ENCODE peak calls at places on chromosomes 4 and X, in six cellular contexts. B is activated T-cell treated with anti-CD3 and anti-CD28 coated beads for 24 hours, X is caudate nucleus, A is NCI-H1694 treated with DMSO at 0.1 percent for 48 hours, F is retina, S is iris pigment epithelial cell. W is an unnamed sample.

GRCh38 chrX:122582280-122582679 is 601.8 kb upstream of the GRIA3 start:
- DNase-seq in B (no peak), A (no peak), S (no peak), F (no peak), X (no peak), W (no peak)

GRCh38 chrX:46446727-46447378 is 98.4 kb downstream of the ZNF674 start:
- DNase-seq in F (peak; percentile 89), S (peak; percentile 48), X (peak; percentile 53), A (peak; percentile 59), B (peak; percentile 79), W (peak; percentile 84)

GRCh38 chr4:54566608-54567007 is 91.1 kb upstream of the KIT start:
- DNase-seq in X (no peak), A (no peak), F (no peak), B (no peak), S (no peak), W (no peak)

GRCh38 chr4:82770607-82771006 is 28.0 kb downstream of the SCD5 start:
- DNase-seq in S (no peak), F (no peak), A (no peak), B (no peak), X (peak; percentile 49), W (peak; percentile 57)

GRCh38 chr4:173529505-173530325 is at the start of gene HAND2:
- DNase-seq in S (peak; percentile 60), B (no peak), X (no peak), F (peak; percentile 83), A (no peak), W (no peak)

GRCh38 chr4:161554372-161554990 is 609.3 kb downstream of the FSTL5 start:
- DNase-seq in F (no peak), X (no peak), S (peak; percentile 81), B (no peak), A (no peak), W (no peak)

GRCh38 chrX:43744284-43744683 is 88.2 kb downstream of the MAOA start:
- DNase-seq in B (no peak), S (no peak), X (no peak), F (no peak), A (no peak), W (no peak)

GRCh38 chr4:10108818-10109783 is 7.5 kb downstream of the WDR1 start:
- DNase-seq in B (no peak), S (peak; percentile 64), X (no peak), F (no peak), A (no peak), W (no peak)

GRCh38 chr4:113756005-113756410 is 5.5 kb downstream of the CAMK2D start:
- DNase-seq in A (no peak), X (no peak), F (no peak), B (no peak), S (peak; percentile 72), W (no peak)

GRCh38 chr4:121306932-121307331 is 73.9 kb downstream of the QRFPR start:
- DNase-seq in A (no peak), B (no peak), S (no peak), X (no peak), F (no peak), W (no peak)

GRCh38 chr4:175412161-175412560 is 399.9 kb downstream of the GPM6A start:
- DNase-seq in S (peak; percentile 44), F (no peak), A (no peak), X (no peak), B (no peak), W (no peak)

GRCh38 chr4:41409095-41409494 is 128.9 kb upstream of the LIMCH1 start:
- DNase-seq in B (no peak), S (peak; percentile 62), A (no peak), F (no peak), X (no peak), W (no peak)

GRCh38 chr4:139524062-139524631 is 31.9 kb downstream of the SETD7 start:
- DNase-seq in B (no peak), S (no peak), X (no peak), F (no peak), A (no peak), W (no peak)

GRCh38 chr4:39976141-39976944 is 1.4 kb downstream of the PDS5A start:
- DNase-seq in B (peak; percentile 60), F (peak; percentile 92), A (peak; percentile 23), S (peak; percentile 82), X (peak; percentile 63), W (peak; percentile 47)

GRCh38 chr4:183546376-183546775 is 41.5 kb downstream of the ING2 start:
- DNase-seq in B (no peak), A (no peak), S (no peak), X (no peak), F (no peak), W (no peak)

GRCh38 chr4:169079942-169080827 is 70.1 kb upstream of the CBR4 start:
- DNase-seq in X (no peak), F (no peak), S (peak; percentile 90), B (no peak), A (no peak), W (no peak)

GRCh38 chr4:124426279-124426678 is 286.3 kb downstream of the ANKRD50 start:
- DNase-seq in B (no peak), A (no peak), F (no peak), S (no peak), X (no peak), W (no peak)

GRCh38 chr4:134762053-134762452 is 560.5 kb upstream of the PABPC4L start:
- DNase-seq in X (no peak), S (no peak), F (no peak), A (peak; percentile 4), B (no peak), W (no peak)

GRCh38 chr4:58301384-58301783 is 1191.2 kb upstream of the IGFBP7 start:
- DNase-seq in B (no peak), X (no peak), S (peak; percentile 1), A (no peak), F (no peak), W (no peak)

GRCh38 chr4:56786955-56787354 is 34.5 kb downstream of the SPINK2 start:
- DNase-seq in S (peak; percentile 78), F (peak; percentile 6), A (no peak), X (no peak), B (no peak), W (no peak)

GRCh38 chr4:181006509-181007290 is 1236.5 kb upstream of the TENM3 start:
- DNase-seq in S (no peak), A (no peak), X (no peak), B (no peak), F (peak; percentile 24), W (no peak)

GRCh38 chr4:108950158-108950915 is 187.5 kb upstream of the ETNPPL start:
- DNase-seq in X (no peak), A (no peak), S (no peak), F (no peak), B (no peak), W (no peak)

GRCh38 chr4:138405934-138406567 is 163.9 kb upstream of the SLC7A11 start:
- DNase-seq in F (no peak), B (no peak), A (no peak), S (peak; percentile 86), X (no peak), W (no peak)

GRCh38 chr4:38860788-38861424 is 4.3 kb upstream of the TLR6 start:
- DNase-seq in A (no peak), S (peak; percentile 64), F (no peak), X (no peak), B (peak; percentile 40), W (no peak)

GRCh38 chrX:119206203-119206602 is 29.9 kb upstream of the PGRMC1 start:
- DNase-seq in F (no peak), A (no peak), B (no peak), S (no peak), X (no peak), W (no peak)

GRCh38 chr4:112516401-112517066 is 554 bp upstream of the NEUROG2 start:
- DNase-seq in S (no peak), B (no peak), X (no peak), A (peak; percentile 31), F (peak; percentile 94), W (no peak)

GRCh38 chrX:154458116-154458953 is at the start of gene PLXNA3:
- DNase-seq in S (no peak), B (peak; percentile 34), A (no peak), X (peak; percentile 3), F (peak; percentile 31), W (no peak)

GRCh38 chrX:150234126-150234525 is 129.0 kb upstream of the MAMLD1 start:
- DNase-seq in B (no peak), A (no peak), X (no peak), F (no peak), S (peak; percentile 35), W (no peak)

GRCh38 chr4:85557016-85557901 is 82.3 kb downstream of the ARHGAP24 start:
- DNase-seq in F (no peak), A (no peak), S (no peak), B (no peak), X (no peak), W (no peak)

GRCh38 chr4:86453044-86453501 is 93.2 kb upstream of the MAPK10 start:
- DNase-seq in X (no peak), A (no peak), B (no peak), F (peak; percentile 35), S (peak; percentile 15), W (peak; percentile 12)

GRCh38 chr4:107825072-107825789 is 499 bp downstream of the SGMS2 start:
- DNase-seq in X (no peak), F (peak; percentile 83), S (peak; percentile 60), B (no peak), A (no peak), W (peak; percentile 23)

GRCh38 chr4:11286533-11286932 is 142.2 kb downstream of the HS3ST1 start:
- DNase-seq in B (no peak), F (no peak), A (no peak), S (no peak), X (no peak), W (no peak)

W was measured in amygdala.